ENCODE peak calls at places on chromosomes 7 and 10, in eight cellular contexts. G, T, S, X, H, F, V and E are unnamed samples.

GRCh38 chr7:81801532-81801931 is 31.7 kb upstream of the HGF start:
- DNase-seq in G (no peak), T (no peak), S (no peak), X (no peak), H (no peak), F (no peak), V (no peak), E (no peak)

GRCh38 chr10:84256510-84257342 is 11.9 kb downstream of the RGR start:
- DNase-seq in G (no peak), T (no peak), S (no peak), X (peak), H (peak), F (peak), V (no peak), E (no peak)

GRCh38 chr10:110410329-110411046 is 87.2 kb upstream of the DUSP5 start:
- DNase-seq in G (no peak), T (peak), S (peak), X (peak), H (no peak), F (peak), V (no peak), E (no peak)

GRCh38 chr7:70583965-70584883 is 547.7 kb upstream of the GALNT17 start:
- DNase-seq in G (no peak), T (no peak), S (no peak), X (no peak), H (no peak), F (no peak), V (no peak), E (no peak)

GRCh38 chr7:29877196-29877595 is 70.9 kb downstream of the WIPF3 start:
- DNase-seq in G (no peak), T (no peak), S (peak), X (no peak), H (no peak), F (peak), V (no peak), E (no peak)

GRCh38 chr10:70537398-70538194 is 59.0 kb downstream of the PALD1 start:
- DNase-seq in G (no peak), T (no peak), S (no peak), X (no peak), H (no peak), F (no peak), V (no peak), E (no peak)

GRCh38 chr10:91597397-91597881 is 35.4 kb downstream of the PPP1R3C start:
- DNase-seq in G (no peak), T (no peak), S (no peak), X (no peak), H (no peak), F (no peak), V (no peak), E (no peak)

GRCh38 chr10:91511549-91512330 is 101.6 kb downstream of the HECTD2 start:
- DNase-seq in G (no peak), T (peak), S (no peak), X (no peak), H (no peak), F (peak), V (no peak), E (no peak)

GRCh38 chr7:140209866-140210609 is 33.3 kb upstream of the KDM7A start:
- DNase-seq in G (no peak), T (no peak), S (no peak), X (no peak), H (no peak), F (no peak), V (peak), E (no peak)

GRCh38 chr7:112080441-112080840 is 125.8 kb downstream of the DOCK4 start:
- DNase-seq in G (no peak), T (peak), S (no peak), X (peak), H (no peak), F (peak), V (peak), E (no peak)

GRCh38 chr7:112495820-112496462 is 15.2 kb downstream of the LSMEM1 start:
- DNase-seq in G (no peak), T (no peak), S (peak), X (peak), H (peak), F (peak), V (no peak), E (no peak)

GRCh38 chr10:88990528-88991160 is at the start of gene FAS:
- DNase-seq in G (peak), T (no peak), S (peak), X (peak), H (peak), F (peak), V (peak), E (peak)

GRCh38 chr7:156318926-156319325 is 321.6 kb upstream of the RNF32 start:
- DNase-seq in G (no peak), T (no peak), S (no peak), X (no peak), H (no peak), F (no peak), V (no peak), E (no peak)

GRCh38 chr10:12721334-12721733 is 280.2 kb downstream of the CCDC3 start:
- DNase-seq in G (no peak), T (no peak), S (no peak), X (no peak), H (no peak), F (no peak), V (no peak), E (no peak)

GRCh38 chr10:133530506-133530905 is 3.3 kb downstream of the CYP2E1 start:
- DNase-seq in G (no peak), T (no peak), S (no peak), X (no peak), H (no peak), F (no peak), V (no peak), E (no peak)

GRCh38 chr7:131011437-131011752 is 277.4 kb upstream of the KLF14 start:
- DNase-seq in G (no peak), T (no peak), S (no peak), X (no peak), H (no peak), F (no peak), V (no peak), E (no peak)

GRCh38 chr7:137965942-137966624 is 35.8 kb downstream of the CREB3L2 start:
- DNase-seq in G (no peak), T (no peak), S (no peak), X (no peak), H (no peak), F (no peak), V (no peak), E (no peak)
- TF ChIP-seq CTCF in G (no peak), T (no peak), S (no peak), X (no peak), H (peak), F (peak), V (no peak), E (peak)

DNA sequence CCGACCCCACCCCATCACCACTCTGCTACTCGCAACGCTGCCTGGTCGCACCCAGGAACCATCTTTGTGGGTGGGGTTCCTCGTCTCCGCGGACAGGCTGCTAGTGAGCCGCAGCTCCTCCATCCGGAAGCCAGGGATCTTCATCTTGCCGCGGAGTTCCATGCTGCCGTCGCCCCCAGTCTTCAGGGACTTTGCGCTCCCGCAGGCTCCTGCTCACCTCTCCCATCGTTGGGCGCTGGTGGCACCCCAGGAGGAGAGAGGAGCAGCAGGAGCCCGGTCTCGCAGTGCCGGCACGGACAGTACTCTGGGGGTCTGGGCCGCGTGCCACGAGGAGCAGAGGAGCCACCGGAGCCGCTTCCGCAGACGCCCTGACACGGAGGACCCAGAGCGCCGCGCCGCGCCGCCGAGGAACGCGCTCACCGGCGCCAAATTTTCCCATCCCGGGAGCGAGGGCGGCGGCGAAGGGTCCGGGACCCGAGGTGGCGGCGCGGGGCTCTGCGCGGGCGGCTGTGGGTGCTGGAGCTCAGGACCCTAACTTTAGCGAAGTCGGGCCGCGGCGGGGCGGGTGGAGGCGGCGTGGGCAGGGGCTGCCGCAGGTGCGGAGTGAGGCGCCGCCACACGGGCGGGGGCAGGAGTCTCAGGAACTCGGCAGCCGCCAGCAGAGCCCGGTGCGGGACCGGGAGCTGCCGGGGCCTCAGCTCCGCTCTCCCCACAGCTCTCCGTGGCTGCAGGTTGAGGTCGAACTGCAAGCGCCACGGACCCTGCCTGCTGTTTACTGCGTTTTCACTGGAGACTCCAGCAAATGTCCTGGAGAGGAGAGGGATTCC is 750.2 kb upstream of the SORCS1 start:
- DNase-seq in G (no peak), T (no peak), S (no peak), X (no peak), H (no peak), F (no peak), V (no peak), E (no peak)
- H3K4me3 ChIP-seq in G (no peak), T (peak), S (peak), X (peak), H (peak), F (no peak), V (no peak), E (no peak)

GRCh38 chr10:130905921-130906320 is 405.6 kb downstream of the TCERG1L start:
- DNase-seq in G (no peak), T (no peak), S (no peak), X (no peak), H (no peak), F (no peak), V (no peak), E (no peak)
- TF ChIP-seq CTCF in G (no peak), T (no peak), S (no peak), X (no peak), H (no peak), F (no peak), V (no peak), E (no peak)

GRCh38 chr10:20350509-20350908 is 534.3 kb downstream of the PLXDC2 start:
- DNase-seq in G (no peak), T (no peak), S (no peak), X (no peak), H (no peak), F (no peak), V (no peak), E (no peak)
- H3K4me3 ChIP-seq in G (no peak), T (no peak), S (no peak), X (no peak), H (no peak), F (no peak), V (no peak), E (no peak)

DNA sequence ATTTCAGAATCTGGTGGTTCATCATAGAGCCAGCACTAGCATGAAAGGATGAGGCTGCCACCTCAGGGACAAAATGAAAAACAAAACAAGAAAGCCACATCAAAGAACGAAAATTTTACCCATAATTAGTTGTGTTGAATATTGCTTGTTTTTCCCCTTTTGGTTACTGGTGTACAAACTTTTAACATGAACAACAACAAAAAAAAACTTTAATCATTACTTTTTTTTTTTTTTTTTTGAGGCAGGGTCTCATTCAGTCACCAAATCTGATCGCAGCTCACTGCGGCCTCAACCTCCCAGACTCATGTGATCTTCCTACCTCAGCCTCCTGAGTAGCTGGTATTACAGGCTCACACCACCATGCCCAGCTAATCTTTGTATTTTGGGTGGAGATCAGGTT is 39.7 kb upstream of the NFE2L3 start:
- DNase-seq in G (no peak), T (no peak), S (no peak), X (no peak), H (no peak), F (no peak), V (no peak), E (no peak)
- TF ChIP-seq CTCF in G (no peak), T (no peak), S (no peak), X (no peak), H (no peak), F (no peak), V (no peak), E (no peak)

GRCh38 chr7:100372256-100372655 is 1.0 kb upstream of the PILRA start:
- DNase-seq in G (no peak), T (no peak), S (no peak), X (no peak), H (no peak), F (peak), V (no peak), E (no peak)

GRCh38 chr7:100371561-100372171 is 1.6 kb upstream of the PILRA start:
- DNase-seq in G (no peak), T (no peak), S (no peak), X (no peak), H (no peak), F (no peak), V (no peak), E (no peak)

GRCh38 chr7:100372694-100373093 is 593 bp upstream of the PILRA start:
- DNase-seq in G (no peak), T (no peak), S (no peak), X (no peak), H (no peak), F (no peak), V (no peak), E (no peak)

GRCh38 chr7:100373261-100373831 is at the start of gene PILRA:
- DNase-seq in G (no peak), T (no peak), S (no peak), X (no peak), H (no peak), F (peak), V (no peak), E (no peak)

GRCh38 chr7:100374601-100375000 is 1.3 kb downstream of the PILRA start:
- DNase-seq in G (no peak), T (no peak), S (no peak), X (no peak), H (no peak), F (no peak), V (no peak), E (no peak)
- H3K4me3 ChIP-seq in G (no peak), T (no peak), S (no peak), X (peak), H (no peak), F (no peak), V (peak), E (no peak)

DNA sequence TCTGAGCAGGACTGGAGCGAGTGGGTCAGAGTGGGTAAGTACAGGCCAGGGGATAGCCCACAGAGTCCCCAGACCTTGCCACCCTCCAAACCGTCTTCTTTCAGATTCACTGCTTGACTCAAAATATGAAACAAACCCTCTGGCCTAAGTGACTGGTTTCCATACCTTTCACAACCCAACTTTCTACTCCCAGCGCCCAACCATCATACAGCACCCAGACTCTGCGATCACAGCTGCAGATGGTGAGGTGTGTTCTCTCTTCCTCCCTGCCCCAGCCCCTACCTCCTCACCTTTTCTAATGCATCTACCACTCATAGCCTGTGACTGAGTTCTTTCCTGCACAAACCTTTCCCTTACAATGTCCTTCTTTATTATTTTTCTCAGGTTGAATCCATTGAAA is 92.0 kb upstream of the CELF2 start:
- DNase-seq in G (no peak), T (no peak), S (no peak), X (no peak), H (no peak), F (no peak), V (no peak), E (no peak)
- TF ChIP-seq CTCF in G (no peak), T (no peak), S (no peak), X (no peak), H (no peak), F (no peak), V (no peak), E (no peak)

GRCh38 chr10:5896208-5896607 is 6.2 kb downstream of the FBH1 start:
- DNase-seq in G (no peak), T (no peak), S (no peak), X (no peak), H (no peak), F (no peak), V (no peak), E (no peak)
- H3K4me3 ChIP-seq in G (no peak), T (no peak), S (no peak), X (no peak), H (no peak), F (no peak), V (peak), E (no peak)

GRCh38 chr10:95440326-95440725 is 120.8 kb downstream of the SORBS1 start:
- DNase-seq in G (no peak), T (no peak), S (no peak), X (no peak), H (no peak), F (no peak), V (no peak), E (no peak)

GRCh38 chr10:95438781-95439180 is 122.4 kb downstream of the SORBS1 start:
- DNase-seq in G (no peak), T (no peak), S (no peak), X (no peak), H (no peak), F (no peak), V (no peak), E (peak)

GRCh38 chr10:95434583-95434982 is 126.6 kb downstream of the SORBS1 start:
- DNase-seq in G (no peak), T (no peak), S (no peak), X (no peak), H (no peak), F (no peak), V (no peak), E (no peak)

GRCh38 chr10:95435548-95436279 is 125.5 kb downstream of the SORBS1 start:
- DNase-seq in G (no peak), T (no peak), S (no peak), X (no peak), H (no peak), F (no peak), V (no peak), E (no peak)

GRCh38 chr10:95437669-95438068 is 123.5 kb downstream of the SORBS1 start:
- DNase-seq in G (no peak), T (no peak), S (no peak), X (no peak), H (peak), F (no peak), V (no peak), E (no peak)
- TF ChIP-seq CTCF in G (no peak), T (no peak), S (no peak), X (no peak), H (no peak), F (no peak), V (no peak), E (no peak)

DNA sequence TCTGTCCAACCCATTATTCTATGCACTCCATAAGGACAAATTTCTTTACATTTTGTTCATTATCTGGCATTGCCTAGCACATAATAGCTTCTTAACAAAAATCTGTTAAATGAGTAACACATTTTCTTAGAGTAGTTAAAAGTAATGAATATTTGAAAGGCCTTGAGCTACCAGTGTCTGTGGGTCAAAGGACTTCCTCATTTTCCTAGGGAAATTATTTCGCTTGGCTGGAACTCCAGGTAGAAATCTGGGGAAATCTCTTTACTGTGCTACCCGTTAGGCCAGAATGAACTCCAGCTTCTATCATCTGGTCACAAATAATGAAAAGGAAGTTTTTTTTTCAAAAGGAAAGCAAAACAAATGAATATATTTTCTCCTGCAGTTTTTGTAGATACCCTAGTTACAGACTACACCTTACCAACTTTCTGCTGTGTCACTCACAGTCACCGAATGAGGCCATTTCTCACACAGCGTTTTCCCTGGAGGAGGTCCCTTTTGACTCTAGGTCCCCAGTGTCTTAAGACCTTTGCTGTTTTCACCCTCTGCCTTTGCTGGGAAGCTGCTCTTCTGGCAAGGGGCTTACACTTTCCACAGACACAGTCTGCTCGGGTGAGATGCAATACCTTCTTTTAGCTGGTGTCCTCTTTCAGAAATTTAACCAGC is 1.6 kb downstream of the SAMD9L start:
- DNase-seq in G (no peak), T (no peak), S (no peak), X (no peak), H (no peak), F (peak), V (no peak), E (no peak)
- H3K4me3 ChIP-seq in G (peak), T (no peak), S (peak), X (peak), H (peak), F (peak), V (peak), E (peak)